ENCODE peak calls at places on chromosomes 5 and 9, in four cellular contexts. Q, N, L and R are unnamed samples.

GRCh38 chr5:71623221-71623794 is 36.2 kb downstream of the MCCC2 start:
- DNase-seq in Q (no peak), N (no peak), L (no peak), R (peak; percentile 7)

GRCh38 chr5:149618581-149619248 is 37.4 kb downstream of the ARHGEF37 start:
- DNase-seq in Q (no peak), N (peak; percentile 83), L (no peak), R (peak; percentile 50)

GRCh38 chr9:137050570-137050969 is 3.3 kb downstream of the ENTPD2 start:
- DNase-seq in Q (no peak), N (no peak), L (no peak), R (no peak)

GRCh38 chr9:110546411-110546871 is 33.1 kb downstream of the SVEP1 start:
- DNase-seq in Q (no peak), N (peak; percentile 46), L (no peak), R (no peak)

GRCh38 chr5:114070093-114070722 is 291.7 kb upstream of the KCNN2 start:
- DNase-seq in Q (no peak), N (peak; percentile 59), L (no peak), R (no peak)

GRCh38 chr9:13049223-13049622 is 230.3 kb downstream of the MPDZ start:
- DNase-seq in Q (no peak), N (no peak), L (no peak), R (no peak)

GRCh38 chr5:122458278-122458872 is 146.3 kb downstream of the SNCAIP start:
- DNase-seq in Q (no peak), N (peak; percentile 61), L (no peak), R (no peak)

GRCh38 chr9:82022121-82022520 is 33.5 kb downstream of the SPATA31D1 start:
- DNase-seq in Q (no peak), N (no peak), L (no peak), R (no peak)

GRCh38 chr9:120893585-120893857 is 16.5 kb upstream of the PHF19 start:
- DNase-seq in Q (no peak), N (no peak), L (no peak), R (no peak)

GRCh38 chr5:110335361-110336046 is 391.0 kb downstream of the TMEM232 start:
- DNase-seq in Q (peak; percentile 72), N (no peak), L (no peak), R (no peak)

GRCh38 chr5:2003690-2004365 is 121.1 kb upstream of the IRX4 start:
- DNase-seq in Q (no peak), N (no peak), L (no peak), R (no peak)

GRCh38 chr9:68669189-68669588 is 35.9 kb upstream of the PIP5K1B start:
- DNase-seq in Q (no peak), N (peak; percentile 59), L (no peak), R (no peak)

GRCh38 chr9:101674165-101674564 is 64.3 kb downstream of the GRIN3A start:
- DNase-seq in Q (no peak), N (no peak), L (no peak), R (no peak)

GRCh38 chr9:120480707-120481106 is 99.3 kb downstream of the CDK5RAP2 start:
- DNase-seq in Q (no peak), N (peak; percentile 40), L (no peak), R (no peak)

GRCh38 chr5:43110606-43111170 is 10.0 kb upstream of the ZNF131 start:
- DNase-seq in Q (no peak), N (peak; percentile 72), L (no peak), R (no peak)

GRCh38 chr5:53783624-53784228 is 223.3 kb downstream of the NDUFS4 start:
- DNase-seq in Q (no peak), N (peak; percentile 53), L (no peak), R (no peak)

GRCh38 chr5:41537581-41537980 is 27.2 kb upstream of the PLCXD3 start:
- DNase-seq in Q (no peak), N (no peak), L (no peak), R (no peak)

GRCh38 chr5:13913962-13914361 is 30.5 kb downstream of the DNAH5 start:
- DNase-seq in Q (no peak), N (no peak), L (no peak), R (no peak)

GRCh38 chr5:81856948-81857928 is 106.3 kb upstream of the SSBP2 start:
- DNase-seq in Q (no peak), N (peak; percentile 80), L (no peak), R (peak; percentile 82)

GRCh38 chr9:129884220-129885017 is 49.2 kb downstream of the USP20 start:
- DNase-seq in Q (no peak), N (peak; percentile 97), L (peak; percentile 93), R (peak; percentile 84)

GRCh38 chr5:78627766-78628165 is 20.8 kb downstream of the LHFPL2 start:
- DNase-seq in Q (no peak), N (peak; percentile 38), L (no peak), R (no peak)

GRCh38 chr9:127406799-127407504 is 10.0 kb downstream of the SLC2A8 start:
- DNase-seq in Q (no peak), N (no peak), L (no peak), R (no peak)